ENCODE peak calls at places on chromosomes 7 and 10, in four cellular contexts. L, I, J and E are unnamed samples.
A peak's percentile ranks its signal among the peaks of the same experiment; 100 is the strongest.

GRCh38 chr10:93680414-93681047 is 21.9 kb downstream of the FRA10AC1 start:
- DNase-seq in L (no peak), I (peak; percentile 34), J (peak; percentile 77), E (no peak)

GRCh38 chr7:28626629-28627262 is 214.4 kb downstream of the CREB5 start:
- DNase-seq in L (peak; percentile 21), I (peak; percentile 40), J (peak; percentile 44), E (no peak)

GRCh38 chr10:117830832-117831231 is 215.9 kb downstream of the RAB11FIP2 start:
- DNase-seq in L (no peak), I (no peak), J (no peak), E (no peak)

GRCh38 chr7:117019786-117020604 is 66.7 kb downstream of the ST7 start:
- DNase-seq in L (no peak), I (peak; percentile 54), J (peak; percentile 91), E (no peak)

GRCh38 chr7:24907311-24907886 is 72.6 kb downstream of the OSBPL3 start:
- DNase-seq in L (no peak), I (peak; percentile 65), J (peak; percentile 89), E (no peak)

GRCh38 chr7:148587076-148587475 is 3.5 kb upstream of the C7orf33 start:
- DNase-seq in L (no peak), I (no peak), J (no peak), E (no peak)

GRCh38 chr7:55977831-55978230 is 13.4 kb downstream of the NIPSNAP2 start:
- DNase-seq in L (no peak), I (no peak), J (peak; percentile 94), E (no peak)

GRCh38 chr7:134729895-134730294 is 49.5 kb upstream of the CALD1 start:
- DNase-seq in L (no peak), I (no peak), J (no peak), E (no peak)

GRCh38 chr7:148473694-148474222 is 116.8 kb upstream of the C7orf33 start:
- DNase-seq in L (no peak), I (no peak), J (no peak), E (no peak)

GRCh38 chr10:602391-603005 is 87.0 kb downstream of the DIP2C start:
- DNase-seq in L (no peak), I (no peak), J (no peak), E (no peak)

GRCh38 chr10:4984971-4985594 is 18.6 kb downstream of the AKR1C2 start:
- DNase-seq in L (no peak), I (no peak), J (no peak), E (no peak)

GRCh38 chr10:58637372-58637771 is 124.7 kb downstream of the BICC1 start:
- DNase-seq in L (no peak), I (no peak), J (no peak), E (no peak)

GRCh38 chr7:80942261-80943041 is 23.6 kb upstream of the SEMA3C start:
- DNase-seq in L (peak; percentile 23), I (peak; percentile 79), J (peak; percentile 92), E (peak; percentile 89)

GRCh38 chr7:34995757-34996156 is 41.5 kb downstream of the DPY19L1 start:
- DNase-seq in L (no peak), I (no peak), J (no peak), E (no peak)

GRCh38 chr10:129393812-129394211 is 73.2 kb upstream of the MGMT start:
- DNase-seq in L (no peak), I (no peak), J (no peak), E (no peak)

GRCh38 chr7:121329460-121330052 is 756 bp downstream of the WNT16 start:
- DNase-seq in L (no peak), I (no peak), J (no peak), E (no peak)

GRCh38 chr7:55016061-55016745 is 2.6 kb upstream of the EGFR start:
- DNase-seq in L (no peak), I (no peak), J (no peak), E (no peak)

GRCh38 chr10:133257489-133258065 is 19.1 kb downstream of the ADAM8 start:
- DNase-seq in L (no peak), I (no peak), J (peak; percentile 29), E (peak; percentile 2)

GRCh38 chr10:69232252-69232651 is 12.1 kb downstream of the HKDC1 start:
- DNase-seq in L (peak; percentile 47), I (peak; percentile 61), J (no peak), E (no peak)

GRCh38 chr7:96080021-96080420 is 241.9 kb downstream of the SLC25A13 start:
- DNase-seq in L (no peak), I (no peak), J (no peak), E (no peak)

GRCh38 chr10:70418713-70419112 is 14.8 kb downstream of the EIF4EBP2 start:
- DNase-seq in L (no peak), I (no peak), J (no peak), E (no peak)

GRCh38 chr7:126578338-126578737 is 674.4 kb downstream of the GRM8 start:
- DNase-seq in L (no peak), I (no peak), J (no peak), E (no peak)

GRCh38 chr10:43218206-43218950 is 48.5 kb downstream of the RASGEF1A start:
- DNase-seq in L (no peak), I (no peak), J (no peak), E (no peak)

GRCh38 chr10:43037440-43037839 is 39.4 kb upstream of the RET start:
- DNase-seq in L (no peak), I (no peak), J (no peak), E (no peak)

GRCh38 chr10:121448768-121449456 is 149.3 kb downstream of the FGFR2 start:
- DNase-seq in L (no peak), I (no peak), J (no peak), E (no peak)

GRCh38 chr7:137633133-137633532 is 213.6 kb downstream of the DGKI start:
- DNase-seq in L (no peak), I (no peak), J (no peak), E (no peak)

GRCh38 chr10:113097046-113097415 is 147.0 kb downstream of the TCF7L2 start:
- DNase-seq in L (no peak), I (no peak), J (no peak), E (no peak)
- TF ChIP-seq POLR2AphosphoS5 in L (no peak), I (no peak), J (no peak), E (no peak)

GRCh38 chr7:73703225-73703624 is 16.2 kb downstream of the STX1A start:
- DNase-seq in L (no peak), I (no peak), J (no peak), E (no peak)
- H3K9ac ChIP-seq in L (peak overlapping the region; percentile 33), I (no peak overlapping the region), J (no peak overlapping the region), E (no peak overlapping the region)

GRCh38 chr10:24871006-24871405 is 81.4 kb downstream of the PRTFDC1 start:
- DNase-seq in L (no peak), I (no peak), J (no peak), E (no peak)
- TF ChIP-seq POLR2AphosphoS5 in L (no peak), I (no peak), J (no peak), E (no peak)

DNA sequence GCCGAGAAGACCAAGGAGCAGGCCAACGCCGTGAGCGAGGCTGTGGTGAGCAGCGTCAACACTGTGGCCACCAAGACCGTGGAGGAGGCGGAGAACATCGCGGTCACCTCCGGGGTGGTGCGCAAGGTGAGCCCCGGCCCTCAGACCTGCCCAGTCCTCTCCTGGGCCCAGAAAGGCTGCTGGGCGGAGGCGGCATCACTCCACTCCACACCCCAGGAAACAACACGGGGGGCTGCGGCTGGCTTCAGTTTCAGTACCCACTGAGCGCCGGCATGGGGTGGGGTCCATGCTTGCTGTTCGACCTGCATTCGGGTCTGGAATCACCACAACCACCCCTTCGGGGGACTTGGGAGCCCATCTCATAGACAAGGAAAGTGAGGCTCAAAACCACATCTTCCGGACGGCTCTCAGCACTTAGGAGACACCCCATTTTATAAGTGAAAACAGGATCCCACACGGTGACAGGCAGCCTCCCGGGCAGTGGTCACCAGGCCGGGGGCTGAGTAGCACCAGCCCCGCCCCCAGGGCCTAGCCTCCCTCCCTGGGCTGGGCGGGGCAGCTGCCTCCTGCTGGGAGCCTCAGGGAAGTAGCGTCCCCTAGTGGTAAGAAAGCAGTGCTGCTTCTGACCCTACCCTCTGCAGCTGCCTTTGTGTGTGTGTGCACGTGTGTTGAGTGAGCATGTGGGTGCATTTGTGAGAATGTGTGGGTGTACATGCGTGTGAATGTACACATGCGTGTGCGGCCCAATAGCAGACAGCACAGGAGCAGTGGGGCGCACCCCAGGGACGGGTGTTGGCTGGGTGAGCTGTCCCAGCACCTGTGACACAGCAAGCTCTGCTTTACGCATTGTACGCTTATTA is 1.8 kb downstream of the SNCG start:
- DNase-seq in L (no peak), I (peak; percentile 64), J (peak; percentile 85), E (no peak)
- H3K9ac ChIP-seq in L (peak overlapping the region; percentile 33), I (peak overlapping the region; percentile 71), J (no peak overlapping the region), E (no peak overlapping the region)

DNA sequence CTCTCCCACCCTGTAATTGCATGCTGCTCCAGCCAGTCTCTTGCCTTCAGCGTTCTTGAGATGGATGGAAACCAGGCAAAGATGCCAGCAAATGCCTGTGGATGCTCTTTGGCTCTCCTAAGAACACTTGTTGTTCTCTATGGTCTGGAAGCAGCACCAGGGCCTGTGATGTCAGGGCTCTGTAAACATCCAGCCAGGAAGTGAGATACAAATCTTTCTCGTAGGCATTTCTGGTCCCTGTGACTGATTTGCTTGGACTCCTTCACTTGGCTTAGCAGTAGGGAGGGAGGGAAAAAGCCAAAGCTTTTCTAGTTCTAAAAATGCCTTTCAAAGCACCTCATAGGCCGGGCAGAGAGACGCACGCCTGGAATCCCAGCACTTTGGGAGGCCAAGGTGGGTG is 201.3 kb downstream of the REEP3 start:
- DNase-seq in L (no peak), I (no peak), J (peak; percentile 88), E (no peak)
- TF ChIP-seq POLR2AphosphoS5 in L (no peak), I (no peak), J (peak; percentile 64), E (no peak)

GRCh38 chr10:80927419-80928078 is 389.8 kb downstream of the SH2D4B start:
- DNase-seq in L (no peak), I (no peak), J (no peak), E (no peak)
- H3K9ac ChIP-seq in L (no peak overlapping the region), I (no peak overlapping the region), J (no peak overlapping the region), E (no peak overlapping the region)